ENCODE peak calls at places on chromosomes 13 and 19, in six cellular contexts. Q, I, Y, N, S and A are unnamed samples.

GRCh38 chr13:72970956-72971355 is 87.8 kb upstream of the KLF5 start:
- DNase-seq in I (no peak), N (no peak), S (no peak), Q (no peak), Y (peak), A (no peak)

GRCh38 chr13:42865703-42866102 is 84.3 kb downstream of the FAM216B start:
- DNase-seq in S (no peak), N (no peak), I (no peak), Y (no peak), Q (no peak), A (no peak)

GRCh38 chr19:21568816-21569496 is 63.6 kb downstream of the ZNF429 start:
- DNase-seq in Y (peak), S (peak), N (peak), Q (peak), I (no peak), A (no peak)

GRCh38 chr13:27792393-27793218 is at the start of gene GSX1:
- DNase-seq in I (peak), N (peak), S (no peak), Y (peak), Q (no peak), A (peak)

GRCh38 chr19:53311044-53311443 is 22.5 kb upstream of the ZNF845 start:
- DNase-seq in N (no peak), Q (no peak), I (no peak), Y (no peak), S (peak), A (no peak)

GRCh38 chr19:6222884-6223283 is 56.9 kb downstream of the MLLT1 start:
- DNase-seq in I (no peak), Q (no peak), Y (no peak), N (no peak), S (no peak), A (no peak)

GRCh38 chr19:23075031-23075733 is 41.6 kb upstream of the ZNF730 start:
- DNase-seq in Y (peak), N (no peak), S (peak), I (no peak), Q (no peak), A (peak)

GRCh38 chr19:15180451-15181390 is 20.1 kb downstream of the NOTCH3 start:
- DNase-seq in Y (no peak), Q (no peak), N (no peak), I (no peak), S (no peak), A (no peak)

GRCh38 chr19:29771708-29772415 is 39.9 kb upstream of the CCNE1 start:
- DNase-seq in Y (peak), N (peak), Q (no peak), S (peak), I (peak), A (peak)

GRCh38 chr19:33818426-33818825 is 21.8 kb downstream of the KCTD15 start:
- DNase-seq in I (no peak), S (no peak), Y (no peak), N (no peak), Q (no peak), A (no peak)

GRCh38 chr13:31629085-31629785 is 110.1 kb upstream of the RXFP2 start:
- DNase-seq in Q (no peak), I (no peak), N (no peak), S (no peak), Y (peak), A (no peak)

GRCh38 chr13:66553391-66553790 is 676.7 kb downstream of the PCDH9 start:
- DNase-seq in N (no peak), S (no peak), Y (no peak), Q (no peak), I (no peak), A (no peak)

GRCh38 chr19:19236173-19236572 is 24.4 kb downstream of the NCAN start:
- DNase-seq in Y (no peak), N (no peak), I (no peak), S (no peak), Q (no peak), A (no peak)

DNA sequence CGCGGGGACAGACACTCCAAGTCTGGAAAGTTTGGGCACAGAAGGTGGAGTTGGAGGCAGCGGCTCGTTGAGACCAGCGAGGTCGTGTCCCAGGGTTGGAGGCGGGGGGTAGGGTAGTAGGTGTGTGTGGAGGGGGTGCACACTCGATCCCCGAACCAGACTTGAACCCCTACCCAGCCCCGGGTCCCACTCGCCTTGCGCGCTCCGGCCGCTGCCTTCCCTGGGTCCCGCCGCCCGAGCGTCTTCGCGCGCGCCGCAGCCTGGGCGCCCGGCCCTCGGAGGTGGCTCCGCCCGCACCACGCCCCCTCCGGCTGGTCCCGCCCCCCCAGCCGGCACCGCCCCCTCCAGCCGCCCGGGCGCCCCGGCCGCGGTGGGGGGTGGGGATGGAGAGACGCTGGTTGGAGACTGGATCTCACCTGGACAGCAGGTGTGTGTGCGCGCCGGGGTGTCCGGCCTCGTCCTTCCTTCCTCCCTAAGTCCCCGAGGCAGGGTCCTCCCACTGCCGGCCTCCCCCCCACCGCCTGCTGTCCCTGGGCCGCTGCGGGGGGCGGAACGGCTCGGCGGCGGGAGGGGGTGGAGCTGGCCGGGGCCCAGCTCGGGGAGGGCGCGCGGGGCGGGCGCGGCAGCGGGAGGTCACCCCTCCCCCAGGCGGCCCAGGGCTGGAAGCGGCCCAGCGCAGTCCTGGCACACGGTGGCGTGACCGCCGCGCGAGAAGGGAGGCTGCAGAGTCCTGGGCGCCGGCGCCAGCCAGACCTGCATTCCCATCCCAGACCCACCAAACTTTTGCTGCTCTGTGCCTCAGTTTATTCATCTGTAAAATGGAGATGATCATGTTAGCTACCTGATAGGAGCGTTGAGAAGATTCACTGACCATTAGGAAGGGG is at the start of gene KANK2:
- DNase-seq in I (peak), N (peak), S (peak), Y (peak), Q (peak), A (peak)
- TF ChIP-seq CTCF in I (no peak), N (no peak), S (peak), Y (no peak), Q (no peak), A (no peak)

GRCh38 chr19:50516859-50517703 is 3.4 kb upstream of the ASPDH start:
- DNase-seq in N (no peak), I (no peak), Y (no peak), Q (no peak), S (no peak), A (no peak)

GRCh38 chr19:50519006-50519575 is 5.4 kb upstream of the ASPDH start:
- DNase-seq in S (no peak), Y (no peak), N (no peak), Q (no peak), I (no peak), A (no peak)

GRCh38 chr19:50516456-50516855 is 2.7 kb upstream of the ASPDH start:
- DNase-seq in N (no peak), I (no peak), Y (no peak), Q (no peak), S (no peak), A (no peak)

GRCh38 chr19:50517704-50518075 is 4.0 kb upstream of the ASPDH start:
- DNase-seq in S (no peak), Y (no peak), I (no peak), Q (no peak), N (no peak), A (no peak)

DNA sequence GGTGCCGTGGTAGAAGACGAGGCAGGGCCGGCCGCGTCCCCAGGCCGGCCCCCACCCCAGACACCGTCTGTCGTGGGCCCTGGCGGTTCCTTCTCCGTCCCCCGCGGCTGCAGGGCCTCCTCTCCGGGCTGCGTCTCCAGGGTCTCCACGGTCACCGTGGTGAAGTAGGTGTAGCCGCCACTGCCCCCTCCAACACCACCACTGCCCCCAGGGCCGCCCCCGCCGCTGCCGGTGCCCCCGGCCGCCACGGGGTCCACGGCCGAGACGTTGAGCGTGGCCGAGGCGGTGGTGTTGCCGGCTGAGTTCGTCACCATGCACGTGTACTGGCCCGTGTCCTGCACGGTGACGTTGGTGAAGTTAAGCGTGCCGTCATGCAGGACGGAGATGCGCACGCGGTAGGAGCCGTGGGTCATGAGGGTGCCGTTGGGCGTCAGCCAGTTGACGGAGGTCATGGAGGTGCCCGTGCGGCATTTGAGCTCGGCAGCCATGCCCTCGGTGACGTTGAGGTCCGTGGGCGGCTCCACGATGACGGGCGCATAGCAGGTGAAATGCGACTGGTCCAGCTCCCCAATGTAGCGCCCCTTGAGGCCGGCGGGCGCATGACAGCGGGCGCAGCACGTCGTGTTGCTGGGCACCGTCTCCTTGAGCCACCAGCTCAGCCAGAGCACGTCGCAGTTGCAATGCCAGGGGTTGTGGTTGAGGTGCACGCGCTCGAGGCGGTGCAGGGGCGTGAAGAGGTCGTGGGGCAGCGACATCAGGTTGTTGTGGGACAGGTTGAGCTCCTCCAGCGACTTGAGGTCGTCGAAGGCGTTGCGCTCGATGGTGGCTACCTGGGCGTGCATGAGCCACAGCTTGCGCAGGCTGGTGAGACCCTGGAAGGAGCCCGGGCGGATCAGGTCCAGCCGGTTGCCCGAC is 4.6 kb upstream of the ASPDH start:
- DNase-seq in Q (no peak), S (no peak), Y (no peak), I (no peak), N (no peak), A (no peak)
- TF ChIP-seq CTCF in Q (no peak), S (peak), Y (no peak), I (no peak), N (no peak), A (peak)

GRCh38 chr19:444677-445210 is 16.1 kb downstream of the SHC2 start:
- DNase-seq in Q (no peak), I (no peak), Y (no peak), S (no peak), N (no peak), A (peak)

GRCh38 chr19:441213-441823 is 19.5 kb downstream of the SHC2 start:
- DNase-seq in N (no peak), Q (no peak), S (no peak), I (no peak), Y (no peak), A (peak)

GRCh38 chr19:440391-441212 is 20.2 kb downstream of the SHC2 start:
- DNase-seq in Y (no peak), Q (no peak), N (no peak), S (no peak), I (no peak), A (no peak)

GRCh38 chr19:442085-442484 is 18.7 kb downstream of the SHC2 start:
- DNase-seq in Y (no peak), Q (no peak), I (no peak), N (no peak), S (no peak), A (no peak)

DNA sequence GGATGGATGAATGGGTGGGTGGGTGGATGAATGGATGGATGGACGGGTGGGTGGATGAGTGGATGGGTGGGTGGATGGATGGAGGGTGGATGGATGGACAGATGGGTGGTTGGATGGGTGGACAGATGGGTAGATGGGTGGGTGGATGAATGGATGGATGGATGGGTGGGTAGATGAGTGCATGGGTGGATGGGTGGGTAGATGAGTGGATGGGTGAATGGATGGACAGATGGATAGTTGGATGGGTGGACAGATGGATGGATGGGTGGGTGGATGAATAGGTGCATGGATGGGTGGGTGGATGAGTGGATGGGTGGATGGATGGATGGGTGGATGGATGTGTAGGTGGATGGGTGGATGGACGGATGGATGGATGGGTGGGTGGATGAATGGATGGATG is 17.8 kb downstream of the SHC2 start:
- DNase-seq in I (no peak), Y (no peak), N (no peak), Q (no peak), S (no peak), A (no peak)
- TF ChIP-seq CTCF in I (no peak), Y (no peak), N (no peak), Q (no peak), S (no peak), A (no peak)

GRCh38 chr13:110275931-110276552 is 30.9 kb downstream of the COL4A1 start:
- DNase-seq in S (no peak), N (no peak), Q (no peak), Y (no peak), I (no peak), A (no peak)

GRCh38 chr13:110272651-110273050 is 34.3 kb downstream of the COL4A1 start:
- DNase-seq in N (no peak), Y (no peak), I (no peak), Q (no peak), S (no peak), A (no peak)

GRCh38 chr13:110276553-110276950 is 30.4 kb downstream of the COL4A1 start:
- DNase-seq in Q (no peak), I (no peak), Y (no peak), N (no peak), S (no peak), A (no peak)

GRCh38 chr13:110273254-110273653 is 33.7 kb downstream of the COL4A1 start:
- DNase-seq in I (no peak), Y (no peak), Q (no peak), S (no peak), N (no peak), A (no peak)

DNA sequence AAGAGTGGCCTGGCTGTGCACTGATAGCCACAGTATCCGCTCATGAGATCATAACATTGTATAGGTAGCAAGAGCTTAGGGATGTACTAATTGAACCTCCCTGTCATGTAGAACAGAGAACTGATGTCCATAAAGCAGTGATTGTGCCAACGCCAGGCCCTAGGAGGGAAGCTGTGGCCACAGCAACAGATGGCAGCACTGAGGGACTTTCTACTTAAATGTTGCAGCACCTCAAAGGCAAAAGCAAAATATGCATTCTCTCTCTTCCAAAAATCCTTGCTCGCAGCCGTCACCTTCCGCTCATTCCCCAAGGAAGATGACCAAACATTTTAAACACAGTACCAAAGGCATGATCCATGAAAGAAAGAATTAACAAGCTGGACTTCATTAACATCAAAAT is 32.3 kb downstream of the COL4A1 start:
- DNase-seq in Y (no peak), Q (no peak), I (no peak), N (no peak), S (no peak), A (no peak)
- TF ChIP-seq CTCF in Y (peak), Q (peak), I (no peak), N (peak), S (peak), A (no peak)

GRCh38 chr19:38384209-38385027 is 3.4 kb downstream of the GGN start:
- DNase-seq in I (no peak), Y (no peak), N (no peak), S (peak), Q (no peak), A (peak)
- TF ChIP-seq CTCF in I (peak), Y (peak), N (no peak), S (peak), Q (no peak), A (no peak)

GRCh38 chr19:2942928-2943640 is 1.7 kb downstream of the ZNF77 start:
- DNase-seq in I (no peak), Q (no peak), Y (no peak), S (no peak), N (no peak), A (no peak)

GRCh38 chr19:2949939-2950285 is 5.1 kb upstream of the ZNF77 start:
- DNase-seq in N (no peak), I (peak), S (peak), Q (no peak), Y (no peak), A (no peak)

GRCh38 chr19:2945575-2946184 is 909 bp upstream of the ZNF77 start:
- DNase-seq in Q (no peak), N (no peak), Y (no peak), S (no peak), I (no peak), A (no peak)

GRCh38 chr19:2944403-2944774 is 382 bp downstream of the ZNF77 start:
- DNase-seq in S (no peak), Y (no peak), Q (no peak), I (no peak), N (no peak), A (no peak)

GRCh38 chr19:2944775-2945574 is at the start of gene ZNF77:
- DNase-seq in S (peak), Q (peak), Y (peak), I (peak), N (peak), A (peak)
- TF ChIP-seq CTCF in S (no peak), Q (peak), Y (no peak), I (no peak), N (no peak), A (peak)

GRCh38 chr19:8697671-8698432 is 743 bp downstream of the ACTL9 start:
- DNase-seq in Q (no peak), S (peak), N (no peak), I (no peak), Y (no peak), A (peak)
- TF ChIP-seq CTCF in Q (no peak), S (peak), N (no peak), I (no peak), Y (no peak), A (peak)